ENCODE peak calls at places on chromosomes 11 and 22, in eight cellular contexts. One of them, this sample, is unnamed.

GRCh38 chr22:19407649-19408606 is 23.6 kb downstream of the HIRA start:
- DNase-seq in substantia nigra: no peak
- DNase-seq in naive thymus-derived CD4-positive, alpha-beta T cell: no peak
- DNase-seq in stimulated activated CD4-positive, alpha-beta T cell treated with anti-CD3 and anti-CD28 coated beads, Interleukin-15, amount 100 ng/mL, for 1 hour: no peak
- DNase-seq in mesendoderm: no peak
- DNase-seq in GM10248: no peak
- DNase-seq in CD4-positive, CD25-positive, alpha-beta regulatory T cell: no peak
- DNase-seq in NCI-H524: peak
- DNase-seq in this sample: peak

GRCh38 chr11:70788247-70789022 is 390.1 kb downstream of the CTTN start:
- DNase-seq in mesendoderm: no peak
- DNase-seq in GM10248: no peak
- DNase-seq in naive thymus-derived CD4-positive, alpha-beta T cell: no peak
- DNase-seq in CD4-positive, CD25-positive, alpha-beta regulatory T cell: no peak
- DNase-seq in substantia nigra: no peak
- DNase-seq in NCI-H524: no peak
- DNase-seq in stimulated activated CD4-positive, alpha-beta T cell treated with anti-CD3 and anti-CD28 coated beads, Interleukin-15, amount 100 ng/mL, for 1 hour: no peak
- DNase-seq in this sample: no peak

GRCh38 chr11:101345891-101346290 is 216.3 kb upstream of the PGR start:
- DNase-seq in NCI-H524: no peak
- DNase-seq in naive thymus-derived CD4-positive, alpha-beta T cell: no peak
- DNase-seq in CD4-positive, CD25-positive, alpha-beta regulatory T cell: no peak
- DNase-seq in stimulated activated CD4-positive, alpha-beta T cell treated with anti-CD3 and anti-CD28 coated beads, Interleukin-15, amount 100 ng/mL, for 1 hour: no peak
- DNase-seq in GM10248: no peak
- DNase-seq in substantia nigra: no peak
- DNase-seq in mesendoderm: no peak
- DNase-seq in this sample: no peak

GRCh38 chr22:48112687-48113521 is 1350.5 kb downstream of the TBC1D22A start:
- DNase-seq in NCI-H524: no peak
- DNase-seq in mesendoderm: no peak
- DNase-seq in CD4-positive, CD25-positive, alpha-beta regulatory T cell: no peak
- DNase-seq in naive thymus-derived CD4-positive, alpha-beta T cell: no peak
- DNase-seq in GM10248: no peak
- DNase-seq in stimulated activated CD4-positive, alpha-beta T cell treated with anti-CD3 and anti-CD28 coated beads, Interleukin-15, amount 100 ng/mL, for 1 hour: no peak
- DNase-seq in substantia nigra: no peak
- DNase-seq in this sample: no peak

GRCh38 chr11:12824281-12825041 is 150.2 kb downstream of the TEAD1 start:
- DNase-seq in naive thymus-derived CD4-positive, alpha-beta T cell: no peak
- DNase-seq in substantia nigra: no peak
- DNase-seq in stimulated activated CD4-positive, alpha-beta T cell treated with anti-CD3 and anti-CD28 coated beads, Interleukin-15, amount 100 ng/mL, for 1 hour: no peak
- DNase-seq in GM10248: no peak
- DNase-seq in mesendoderm: no peak
- DNase-seq in NCI-H524: no peak
- DNase-seq in CD4-positive, CD25-positive, alpha-beta regulatory T cell: no peak
- DNase-seq in this sample: peak

GRCh38 chr11:30314625-30315024 is 8.3 kb upstream of the ARL14EP start:
- DNase-seq in CD4-positive, CD25-positive, alpha-beta regulatory T cell: no peak
- DNase-seq in naive thymus-derived CD4-positive, alpha-beta T cell: no peak
- DNase-seq in substantia nigra: no peak
- DNase-seq in stimulated activated CD4-positive, alpha-beta T cell treated with anti-CD3 and anti-CD28 coated beads, Interleukin-15, amount 100 ng/mL, for 1 hour: no peak
- DNase-seq in mesendoderm: no peak
- DNase-seq in GM10248: no peak
- DNase-seq in NCI-H524: no peak
- DNase-seq in this sample: no peak

GRCh38 chr11:109138200-109138599 is 283.8 kb upstream of the C11orf87 start:
- DNase-seq in substantia nigra: no peak
- DNase-seq in naive thymus-derived CD4-positive, alpha-beta T cell: no peak
- DNase-seq in NCI-H524: no peak
- DNase-seq in mesendoderm: no peak
- DNase-seq in CD4-positive, CD25-positive, alpha-beta regulatory T cell: no peak
- DNase-seq in GM10248: no peak
- DNase-seq in stimulated activated CD4-positive, alpha-beta T cell treated with anti-CD3 and anti-CD28 coated beads, Interleukin-15, amount 100 ng/mL, for 1 hour: no peak
- DNase-seq in this sample: no peak

GRCh38 chr11:92740251-92740650 is 229.2 kb upstream of the MTNR1B start:
- DNase-seq in NCI-H524: no peak
- DNase-seq in GM10248: no peak
- DNase-seq in naive thymus-derived CD4-positive, alpha-beta T cell: no peak
- DNase-seq in CD4-positive, CD25-positive, alpha-beta regulatory T cell: no peak
- DNase-seq in substantia nigra: no peak
- DNase-seq in mesendoderm: peak
- DNase-seq in stimulated activated CD4-positive, alpha-beta T cell treated with anti-CD3 and anti-CD28 coated beads, Interleukin-15, amount 100 ng/mL, for 1 hour: no peak
- DNase-seq in this sample: no peak

GRCh38 chr11:65378928-65379638 is 3.4 kb downstream of the SLC25A45 start:
- DNase-seq in NCI-H524: no peak
- DNase-seq in substantia nigra: no peak
- DNase-seq in naive thymus-derived CD4-positive, alpha-beta T cell: no peak
- DNase-seq in GM10248: no peak
- DNase-seq in CD4-positive, CD25-positive, alpha-beta regulatory T cell: no peak
- DNase-seq in stimulated activated CD4-positive, alpha-beta T cell treated with anti-CD3 and anti-CD28 coated beads, Interleukin-15, amount 100 ng/mL, for 1 hour: no peak
- DNase-seq in mesendoderm: no peak
- DNase-seq in this sample: no peak

GRCh38 chr22:33126881-33127280 is 68.7 kb upstream of the SYN3 start:
- DNase-seq in NCI-H524: peak
- DNase-seq in stimulated activated CD4-positive, alpha-beta T cell treated with anti-CD3 and anti-CD28 coated beads, Interleukin-15, amount 100 ng/mL, for 1 hour: no peak
- DNase-seq in GM10248: no peak
- DNase-seq in mesendoderm: peak
- DNase-seq in substantia nigra: no peak
- DNase-seq in naive thymus-derived CD4-positive, alpha-beta T cell: no peak
- DNase-seq in CD4-positive, CD25-positive, alpha-beta regulatory T cell: no peak
- DNase-seq in this sample: no peak

GRCh38 chr22:46946383-46946965 is 184.0 kb downstream of the TBC1D22A start:
- DNase-seq in GM10248: no peak
- DNase-seq in substantia nigra: no peak
- DNase-seq in CD4-positive, CD25-positive, alpha-beta regulatory T cell: no peak
- DNase-seq in NCI-H524: no peak
- DNase-seq in mesendoderm: peak
- DNase-seq in stimulated activated CD4-positive, alpha-beta T cell treated with anti-CD3 and anti-CD28 coated beads, Interleukin-15, amount 100 ng/mL, for 1 hour: no peak
- DNase-seq in naive thymus-derived CD4-positive, alpha-beta T cell: no peak
- DNase-seq in this sample: no peak

GRCh38 chr11:75429902-75430691 is 2.9 kb downstream of the KLHL35 start:
- DNase-seq in stimulated activated CD4-positive, alpha-beta T cell treated with anti-CD3 and anti-CD28 coated beads, Interleukin-15, amount 100 ng/mL, for 1 hour: peak
- DNase-seq in GM10248: peak
- DNase-seq in CD4-positive, CD25-positive, alpha-beta regulatory T cell: peak
- DNase-seq in naive thymus-derived CD4-positive, alpha-beta T cell: peak
- DNase-seq in substantia nigra: no peak
- DNase-seq in mesendoderm: peak
- DNase-seq in NCI-H524: no peak
- DNase-seq in this sample: peak

GRCh38 chr22:38111941-38112355 is 1.5 kb upstream of the BAIAP2L2 start:
- DNase-seq in naive thymus-derived CD4-positive, alpha-beta T cell: no peak
- DNase-seq in GM10248: no peak
- DNase-seq in substantia nigra: no peak
- DNase-seq in CD4-positive, CD25-positive, alpha-beta regulatory T cell: no peak
- DNase-seq in mesendoderm: no peak
- DNase-seq in stimulated activated CD4-positive, alpha-beta T cell treated with anti-CD3 and anti-CD28 coated beads, Interleukin-15, amount 100 ng/mL, for 1 hour: no peak
- DNase-seq in NCI-H524: no peak
- DNase-seq in this sample: peak

GRCh38 chr22:29062286-29062949 is 787 bp upstream of the C22orf31 start:
- DNase-seq in stimulated activated CD4-positive, alpha-beta T cell treated with anti-CD3 and anti-CD28 coated beads, Interleukin-15, amount 100 ng/mL, for 1 hour: no peak
- DNase-seq in NCI-H524: no peak
- DNase-seq in naive thymus-derived CD4-positive, alpha-beta T cell: no peak
- DNase-seq in CD4-positive, CD25-positive, alpha-beta regulatory T cell: no peak
- DNase-seq in mesendoderm: peak
- DNase-seq in substantia nigra: no peak
- DNase-seq in GM10248: no peak
- DNase-seq in this sample: no peak

GRCh38 chr11:95776859-95777258 is 12.7 kb downstream of the FAM76B start:
- DNase-seq in naive thymus-derived CD4-positive, alpha-beta T cell: no peak
- DNase-seq in CD4-positive, CD25-positive, alpha-beta regulatory T cell: no peak
- DNase-seq in stimulated activated CD4-positive, alpha-beta T cell treated with anti-CD3 and anti-CD28 coated beads, Interleukin-15, amount 100 ng/mL, for 1 hour: no peak
- DNase-seq in GM10248: no peak
- DNase-seq in substantia nigra: no peak
- DNase-seq in NCI-H524: no peak
- DNase-seq in mesendoderm: no peak
- DNase-seq in this sample: no peak

GRCh38 chr22:29994941-29995340 is 85.3 kb upstream of the HORMAD2 start:
- DNase-seq in GM10248: no peak
- DNase-seq in NCI-H524: no peak
- DNase-seq in substantia nigra: no peak
- DNase-seq in naive thymus-derived CD4-positive, alpha-beta T cell: no peak
- DNase-seq in stimulated activated CD4-positive, alpha-beta T cell treated with anti-CD3 and anti-CD28 coated beads, Interleukin-15, amount 100 ng/mL, for 1 hour: no peak
- DNase-seq in mesendoderm: no peak
- DNase-seq in CD4-positive, CD25-positive, alpha-beta regulatory T cell: no peak
- DNase-seq in this sample: no peak

GRCh38 chr22:28435271-28435825 is 244.3 kb downstream of the TTC28 start:
- DNase-seq in NCI-H524: no peak
- DNase-seq in substantia nigra: no peak
- DNase-seq in mesendoderm: no peak
- DNase-seq in naive thymus-derived CD4-positive, alpha-beta T cell: no peak
- DNase-seq in stimulated activated CD4-positive, alpha-beta T cell treated with anti-CD3 and anti-CD28 coated beads, Interleukin-15, amount 100 ng/mL, for 1 hour: no peak
- DNase-seq in GM10248: no peak
- DNase-seq in CD4-positive, CD25-positive, alpha-beta regulatory T cell: no peak
- DNase-seq in this sample: no peak

GRCh38 chr11:45580399-45580798 is 85.0 kb downstream of the CHST1 start:
- DNase-seq in substantia nigra: no peak
- DNase-seq in naive thymus-derived CD4-positive, alpha-beta T cell: no peak
- DNase-seq in GM10248: no peak
- DNase-seq in CD4-positive, CD25-positive, alpha-beta regulatory T cell: no peak
- DNase-seq in stimulated activated CD4-positive, alpha-beta T cell treated with anti-CD3 and anti-CD28 coated beads, Interleukin-15, amount 100 ng/mL, for 1 hour: no peak
- DNase-seq in mesendoderm: peak
- DNase-seq in NCI-H524: no peak
- DNase-seq in this sample: no peak

GRCh38 chr11:35144103-35144741 is 5.3 kb downstream of the CD44 start:
- DNase-seq in CD4-positive, CD25-positive, alpha-beta regulatory T cell: peak
- DNase-seq in mesendoderm: no peak
- DNase-seq in stimulated activated CD4-positive, alpha-beta T cell treated with anti-CD3 and anti-CD28 coated beads, Interleukin-15, amount 100 ng/mL, for 1 hour: peak
- DNase-seq in naive thymus-derived CD4-positive, alpha-beta T cell: peak
- DNase-seq in substantia nigra: no peak
- DNase-seq in GM10248: peak
- DNase-seq in NCI-H524: no peak
- DNase-seq in this sample: peak

GRCh38 chr11:2377511-2378443 is 667 bp downstream of the CD81 start:
- DNase-seq in NCI-H524: no peak
- DNase-seq in substantia nigra: no peak
- DNase-seq in stimulated activated CD4-positive, alpha-beta T cell treated with anti-CD3 and anti-CD28 coated beads, Interleukin-15, amount 100 ng/mL, for 1 hour: no peak
- DNase-seq in naive thymus-derived CD4-positive, alpha-beta T cell: peak
- DNase-seq in GM10248: peak
- DNase-seq in mesendoderm: peak
- DNase-seq in CD4-positive, CD25-positive, alpha-beta regulatory T cell: peak
- DNase-seq in this sample: peak

GRCh38 chr11:75667268-75667830 is 1.5 kb downstream of the MAP6 start:
- DNase-seq in stimulated activated CD4-positive, alpha-beta T cell treated with anti-CD3 and anti-CD28 coated beads, Interleukin-15, amount 100 ng/mL, for 1 hour: no peak
- DNase-seq in naive thymus-derived CD4-positive, alpha-beta T cell: peak
- DNase-seq in substantia nigra: no peak
- DNase-seq in GM10248: peak
- DNase-seq in NCI-H524: no peak
- DNase-seq in CD4-positive, CD25-positive, alpha-beta regulatory T cell: no peak
- DNase-seq in mesendoderm: peak
- DNase-seq in this sample: no peak

GRCh38 chr11:112884012-112884767 is 77.0 kb upstream of the NCAM1 start:
- DNase-seq in mesendoderm: no peak
- DNase-seq in naive thymus-derived CD4-positive, alpha-beta T cell: no peak
- DNase-seq in substantia nigra: no peak
- DNase-seq in CD4-positive, CD25-positive, alpha-beta regulatory T cell: no peak
- DNase-seq in NCI-H524: no peak
- DNase-seq in GM10248: no peak
- DNase-seq in stimulated activated CD4-positive, alpha-beta T cell treated with anti-CD3 and anti-CD28 coated beads, Interleukin-15, amount 100 ng/mL, for 1 hour: no peak
- DNase-seq in this sample: no peak

GRCh38 chr22:32997295-32997694 is 60.9 kb downstream of the SYN3 start:
- DNase-seq in CD4-positive, CD25-positive, alpha-beta regulatory T cell: no peak
- DNase-seq in NCI-H524: no peak
- DNase-seq in stimulated activated CD4-positive, alpha-beta T cell treated with anti-CD3 and anti-CD28 coated beads, Interleukin-15, amount 100 ng/mL, for 1 hour: no peak
- DNase-seq in mesendoderm: no peak
- DNase-seq in substantia nigra: no peak
- DNase-seq in naive thymus-derived CD4-positive, alpha-beta T cell: no peak
- DNase-seq in GM10248: no peak
- DNase-seq in this sample: no peak

GRCh38 chr11:90187839-90188238 is 35.0 kb downstream of the CHORDC1 start:
- DNase-seq in stimulated activated CD4-positive, alpha-beta T cell treated with anti-CD3 and anti-CD28 coated beads, Interleukin-15, amount 100 ng/mL, for 1 hour: no peak
- DNase-seq in CD4-positive, CD25-positive, alpha-beta regulatory T cell: no peak
- DNase-seq in mesendoderm: no peak
- DNase-seq in GM10248: no peak
- DNase-seq in NCI-H524: no peak
- DNase-seq in substantia nigra: no peak
- DNase-seq in naive thymus-derived CD4-positive, alpha-beta T cell: no peak
- DNase-seq in this sample: no peak

GRCh38 chr11:64810891-64811272 is 531 bp upstream of the MEN1 start:
- DNase-seq in naive thymus-derived CD4-positive, alpha-beta T cell: no peak
- DNase-seq in stimulated activated CD4-positive, alpha-beta T cell treated with anti-CD3 and anti-CD28 coated beads, Interleukin-15, amount 100 ng/mL, for 1 hour: no peak
- DNase-seq in GM10248: no peak
- DNase-seq in substantia nigra: no peak
- DNase-seq in NCI-H524: no peak
- DNase-seq in CD4-positive, CD25-positive, alpha-beta regulatory T cell: no peak
- DNase-seq in mesendoderm: no peak
- DNase-seq in this sample: no peak

GRCh38 chr11:110339456-110339855 is 43.0 kb upstream of the RDX start:
- DNase-seq in GM10248: no peak
- DNase-seq in NCI-H524: no peak
- DNase-seq in naive thymus-derived CD4-positive, alpha-beta T cell: no peak
- DNase-seq in mesendoderm: no peak
- DNase-seq in stimulated activated CD4-positive, alpha-beta T cell treated with anti-CD3 and anti-CD28 coated beads, Interleukin-15, amount 100 ng/mL, for 1 hour: no peak
- DNase-seq in substantia nigra: no peak
- DNase-seq in CD4-positive, CD25-positive, alpha-beta regulatory T cell: no peak
- DNase-seq in this sample: no peak

GRCh38 chr11:87351671-87352070 is 313.9 kb downstream of the TMEM135 start:
- DNase-seq in stimulated activated CD4-positive, alpha-beta T cell treated with anti-CD3 and anti-CD28 coated beads, Interleukin-15, amount 100 ng/mL, for 1 hour: no peak
- DNase-seq in NCI-H524: no peak
- DNase-seq in substantia nigra: no peak
- DNase-seq in GM10248: peak
- DNase-seq in mesendoderm: no peak
- DNase-seq in naive thymus-derived CD4-positive, alpha-beta T cell: no peak
- DNase-seq in CD4-positive, CD25-positive, alpha-beta regulatory T cell: no peak
- DNase-seq in this sample: no peak

GRCh38 chr22:35357883-35358621 is 22.8 kb upstream of the HMOX1 start:
- DNase-seq in mesendoderm: no peak
- DNase-seq in substantia nigra: no peak
- DNase-seq in naive thymus-derived CD4-positive, alpha-beta T cell: no peak
- DNase-seq in NCI-H524: no peak
- DNase-seq in GM10248: no peak
- DNase-seq in CD4-positive, CD25-positive, alpha-beta regulatory T cell: no peak
- DNase-seq in stimulated activated CD4-positive, alpha-beta T cell treated with anti-CD3 and anti-CD28 coated beads, Interleukin-15, amount 100 ng/mL, for 1 hour: no peak
- DNase-seq in this sample: no peak

GRCh38 chr22:21982338-21982965 is at the start of gene TOP3B:
- DNase-seq in naive thymus-derived CD4-positive, alpha-beta T cell: peak
- DNase-seq in stimulated activated CD4-positive, alpha-beta T cell treated with anti-CD3 and anti-CD28 coated beads, Interleukin-15, amount 100 ng/mL, for 1 hour: peak
- DNase-seq in substantia nigra: peak
- DNase-seq in GM10248: peak
- DNase-seq in CD4-positive, CD25-positive, alpha-beta regulatory T cell: peak
- DNase-seq in NCI-H524: peak
- DNase-seq in mesendoderm: peak
- DNase-seq in this sample: peak

GRCh38 chr22:42189761-42190160 is 59.2 kb upstream of the CYP2D6 start:
- DNase-seq in CD4-positive, CD25-positive, alpha-beta regulatory T cell: no peak
- DNase-seq in GM10248: no peak
- DNase-seq in mesendoderm: no peak
- DNase-seq in naive thymus-derived CD4-positive, alpha-beta T cell: no peak
- DNase-seq in stimulated activated CD4-positive, alpha-beta T cell treated with anti-CD3 and anti-CD28 coated beads, Interleukin-15, amount 100 ng/mL, for 1 hour: no peak
- DNase-seq in substantia nigra: no peak
- DNase-seq in NCI-H524: no peak
- DNase-seq in this sample: no peak

GRCh38 chr11:9060700-9061111 is 30.7 kb downstream of the SCUBE2 start:
- DNase-seq in stimulated activated CD4-positive, alpha-beta T cell treated with anti-CD3 and anti-CD28 coated beads, Interleukin-15, amount 100 ng/mL, for 1 hour: no peak
- DNase-seq in NCI-H524: peak
- DNase-seq in substantia nigra: no peak
- DNase-seq in GM10248: peak
- DNase-seq in naive thymus-derived CD4-positive, alpha-beta T cell: peak
- DNase-seq in CD4-positive, CD25-positive, alpha-beta regulatory T cell: no peak
- DNase-seq in mesendoderm: peak
- DNase-seq in this sample: no peak

GRCh38 chr11:12777208-12777874 is 103.1 kb downstream of the TEAD1 start:
- DNase-seq in NCI-H524: no peak
- DNase-seq in CD4-positive, CD25-positive, alpha-beta regulatory T cell: no peak
- DNase-seq in GM10248: no peak
- DNase-seq in substantia nigra: no peak
- DNase-seq in naive thymus-derived CD4-positive, alpha-beta T cell: no peak
- DNase-seq in mesendoderm: no peak
- DNase-seq in stimulated activated CD4-positive, alpha-beta T cell treated with anti-CD3 and anti-CD28 coated beads, Interleukin-15, amount 100 ng/mL, for 1 hour: no peak
- DNase-seq in this sample: no peak

GRCh38 chr22:29524440-29525191 is 28.9 kb downstream of the THOC5 start:
- DNase-seq in substantia nigra: no peak
- DNase-seq in stimulated activated CD4-positive, alpha-beta T cell treated with anti-CD3 and anti-CD28 coated beads, Interleukin-15, amount 100 ng/mL, for 1 hour: no peak
- DNase-seq in NCI-H524: no peak
- DNase-seq in CD4-positive, CD25-positive, alpha-beta regulatory T cell: peak
- DNase-seq in mesendoderm: peak
- DNase-seq in GM10248: peak
- DNase-seq in naive thymus-derived CD4-positive, alpha-beta T cell: no peak
- DNase-seq in this sample: no peak

GRCh38 chr11:128279861-128280260 is 307.5 kb downstream of the ETS1 start:
- DNase-seq in CD4-positive, CD25-positive, alpha-beta regulatory T cell: no peak
- DNase-seq in mesendoderm: no peak
- DNase-seq in NCI-H524: no peak
- DNase-seq in substantia nigra: no peak
- DNase-seq in naive thymus-derived CD4-positive, alpha-beta T cell: no peak
- DNase-seq in stimulated activated CD4-positive, alpha-beta T cell treated with anti-CD3 and anti-CD28 coated beads, Interleukin-15, amount 100 ng/mL, for 1 hour: no peak
- DNase-seq in GM10248: no peak
- DNase-seq in this sample: no peak